ENCODE peak calls at places on chromosomes 4 and X, in ten cellular contexts. B is aorta; K is NCI-H1092; D is progenitor cell of endocrine pancreas; W is fibroblast of mammary gland; I is sciatic nerve; M is stimulated activated CD4-positive, alpha-beta T cell treated with anti-CD3 and anti-CD28 coated beads, Interleukin-15, amount 100 ng/mL, for 1 hour; O is head of caudate nucleus; P is GM23248; X is mucosa of descending colon. E is an unnamed sample.

GRCh38 chr4:145001635-145002034 is 96.4 kb downstream of the ANAPC10 start:
- DNase-seq in M (no peak), I (no peak), X (no peak), P (no peak), K (no peak), B (no peak), D (no peak), W (no peak), O (no peak), E (no peak)

GRCh38 chrX:153636716-153637115 is 10.3 kb upstream of the DUSP9 start:
- DNase-seq in I (no peak), P (no peak), M (no peak), X (no peak), W (no peak), O (no peak), D (no peak), K (no peak), B (no peak), E (no peak)

GRCh38 chrX:13939741-13940597 is 89.7 kb downstream of the GEMIN8 start:
- DNase-seq in K (no peak), I (no peak), X (no peak), P (no peak), M (no peak), D (no peak), O (no peak), W (no peak), B (no peak), E (no peak)

GRCh38 chr4:87213425-87213824 is 7.0 kb downstream of the KLHL8 start:
- DNase-seq in O (no peak), X (no peak), P (no peak), K (no peak), D (no peak), I (no peak), B (no peak), W (peak; percentile 48), M (no peak), E (no peak)

GRCh38 chr4:96874657-96875056 is 1034.8 kb downstream of the PDHA2 start:
- DNase-seq in O (no peak), X (no peak), B (no peak), I (no peak), D (no peak), K (no peak), W (no peak), M (no peak), P (no peak), E (no peak)

GRCh38 chr4:152989554-152989970 is 53.4 kb downstream of the FHDC1 start:
- DNase-seq in B (no peak), D (no peak), M (no peak), K (no peak), X (peak; percentile 48), P (no peak), I (no peak), O (no peak), W (no peak), E (no peak)

GRCh38 chr4:165294907-165295306 is 32.6 kb upstream of the MSMO1 start:
- DNase-seq in I (no peak), X (no peak), M (no peak), W (no peak), P (no peak), B (no peak), O (no peak), D (no peak), K (no peak), E (no peak)

GRCh38 chr4:145278341-145279121 is 98.1 kb upstream of the OTUD4 start:
- DNase-seq in O (no peak), M (no peak), W (peak; percentile 80), I (no peak), X (no peak), P (peak; percentile 62), K (no peak), D (no peak), B (no peak), E (no peak)

GRCh38 chrX:144730486-144730885 is 516.8 kb upstream of the SPANXN1 start:
- DNase-seq in M (no peak), O (no peak), B (no peak), W (peak; percentile 65), P (no peak), X (no peak), K (no peak), I (no peak), D (no peak), E (no peak)

GRCh38 chr4:8112036-8112576 is 46.5 kb downstream of the ABLIM2 start:
- DNase-seq in B (no peak), D (no peak), K (no peak), W (no peak), I (no peak), O (no peak), P (no peak), M (no peak), X (no peak), E (no peak)

GRCh38 chrX:32530802-32531403 is 680.4 kb downstream of the DMD start:
- DNase-seq in I (no peak), W (peak; percentile 53), D (no peak), M (no peak), P (peak; percentile 49), B (no peak), O (peak; percentile 6), K (peak; percentile 9), X (no peak), E (no peak)

GRCh38 chr4:150366487-150366999 is 215.4 kb upstream of the MAB21L2 start:
- DNase-seq in I (no peak), O (no peak), D (no peak), P (no peak), X (no peak), M (no peak), W (no peak), B (no peak), K (peak; percentile 94), E (no peak)

GRCh38 chr4:90841676-90842075 is 714.5 kb downstream of the CCSER1 start:
- DNase-seq in X (no peak), M (no peak), D (no peak), I (no peak), W (no peak), O (no peak), B (no peak), P (no peak), K (no peak), E (no peak)

GRCh38 chr4:78622253-78622979 is 70.8 kb downstream of the ANXA3 start:
- DNase-seq in W (peak; percentile 70), O (no peak), K (no peak), I (no peak), M (no peak), D (no peak), P (peak; percentile 66), X (no peak), B (no peak), E (no peak)

GRCh38 chr4:7192252-7193039 is at the start of gene SORCS2:
- DNase-seq in O (peak; percentile 74), M (peak; percentile 42), X (peak; percentile 70), P (peak; percentile 85), W (peak; percentile 40), D (peak; percentile 59), K (peak; percentile 73), I (peak; percentile 84), B (peak; percentile 71), E (peak; percentile 89)

GRCh38 chrX:37745835-37746234 is 34.0 kb upstream of the CYBB start:
- DNase-seq in X (no peak), D (no peak), W (no peak), P (no peak), B (no peak), I (no peak), M (no peak), O (no peak), K (no peak), E (no peak)

GRCh38 chr4:24730256-24731001 is 64.9 kb upstream of the SOD3 start:
- DNase-seq in M (no peak), I (peak; percentile 66), X (peak; percentile 35), P (peak; percentile 93), K (no peak), D (no peak), W (peak; percentile 86), O (peak; percentile 19), B (peak; percentile 93), E (peak; percentile 48)

GRCh38 chr4:113436360-113436759 is 325.2 kb downstream of the CAMK2D start:
- DNase-seq in M (no peak), O (no peak), B (no peak), I (no peak), W (peak; percentile 88), P (peak; percentile 85), K (no peak), D (no peak), X (no peak), E (peak; percentile 43)

GRCh38 chr4:155787113-155787710 is 28.4 kb downstream of the GUCY1B1 start:
- DNase-seq in P (peak; percentile 73), O (no peak), B (no peak), D (no peak), X (no peak), W (peak; percentile 71), M (no peak), I (no peak), K (no peak), E (no peak)

GRCh38 chrX:352582-353314 is 34.0 kb downstream of the PPP2R3B start:
- DNase-seq in P (no peak), K (no peak), B (peak; percentile 42), W (no peak), M (no peak), I (no peak), X (no peak), D (no peak), O (no peak), E (no peak)

GRCh38 chr4:54231419-54232150 is 2.5 kb downstream of the PDGFRA start:
- DNase-seq in B (peak; percentile 89), D (peak; percentile 35), I (peak; percentile 76), W (peak; percentile 65), P (peak; percentile 83), O (no peak), X (peak; percentile 37), M (no peak), K (no peak), E (peak; percentile 94)

GRCh38 chr4:176964116-176964691 is 171.5 kb upstream of the VEGFC start:
- DNase-seq in W (peak; percentile 25), M (no peak), B (no peak), K (no peak), O (no peak), I (no peak), X (no peak), D (no peak), P (no peak), E (no peak)

GRCh38 chrX:65601126-65601525 is 66.3 kb upstream of the MSN start:
- DNase-seq in X (no peak), O (no peak), D (no peak), K (no peak), B (no peak), M (no peak), P (no peak), I (no peak), W (no peak), E (no peak)